ENCODE peak calls at places on chromosome 4, in ten cellular contexts. K is endodermal cell, M is foreskin fibroblast, Z is natural killer cell, S is HFF-Myc, U is spleen, O is progenitor cell of endocrine pancreas, N is body of pancreas, J is heart right ventricle, Y is dorsolateral prefrontal cortex. T is an unnamed sample.
A peak's percentile ranks its signal among the peaks of the same experiment; 100 is the strongest.

GRCh38 chr4:62408467-62408866 is 1208.3 kb downstream of the ADGRL3 start:
- DNase-seq in O (no peak), S (no peak), Y (no peak), U (no peak), M (no peak), Z (no peak), K (no peak), N (no peak), J (no peak), T (no peak)

GRCh38 chr4:104490770-104491395 is 3.8 kb downstream of the CXXC4 start:
- DNase-seq in Z (peak; percentile 45), M (peak; percentile 64), S (peak; percentile 5), K (peak; percentile 86), O (peak; percentile 25), J (peak; percentile 85), Y (peak; percentile 68), U (peak; percentile 80), N (peak; percentile 87), T (peak; percentile 53)

GRCh38 chr4:159047478-159048165 is 55.3 kb upstream of the RAPGEF2 start:
- DNase-seq in N (no peak), O (no peak), J (no peak), Z (no peak), Y (no peak), K (no peak), M (peak; percentile 28), U (no peak), S (no peak), T (no peak)

GRCh38 chr4:110287130-110287529 is 88.7 kb upstream of the ELOVL6 start:
- DNase-seq in M (peak; percentile 88), K (no peak), Z (no peak), Y (no peak), S (peak; percentile 56), O (no peak), N (no peak), U (no peak), J (no peak), T (no peak)

GRCh38 chr4:6342530-6343293 is 73.1 kb downstream of the WFS1 start:
- DNase-seq in Z (no peak), M (no peak), N (peak; percentile 47), U (peak; percentile 30), Y (peak; percentile 66), O (no peak), J (peak; percentile 39), S (no peak), K (no peak), T (no peak)

GRCh38 chr4:23374280-23374679 is 515.6 kb downstream of the PPARGC1A start:
- DNase-seq in K (no peak), O (no peak), Z (no peak), M (peak; percentile 2), U (no peak), N (no peak), S (no peak), J (no peak), Y (no peak), T (no peak)

GRCh38 chr4:134320048-134320447 is 118.5 kb upstream of the PABPC4L start:
- DNase-seq in Y (no peak), S (no peak), U (no peak), J (no peak), Z (no peak), O (no peak), K (no peak), M (no peak), N (no peak), T (no peak)

GRCh38 chr4:113888006-113888405 is 91.4 kb downstream of the ARSJ start:
- DNase-seq in Z (no peak), U (no peak), J (no peak), O (no peak), N (no peak), M (peak; percentile 32), K (no peak), Y (no peak), S (no peak), T (no peak)

DNA sequence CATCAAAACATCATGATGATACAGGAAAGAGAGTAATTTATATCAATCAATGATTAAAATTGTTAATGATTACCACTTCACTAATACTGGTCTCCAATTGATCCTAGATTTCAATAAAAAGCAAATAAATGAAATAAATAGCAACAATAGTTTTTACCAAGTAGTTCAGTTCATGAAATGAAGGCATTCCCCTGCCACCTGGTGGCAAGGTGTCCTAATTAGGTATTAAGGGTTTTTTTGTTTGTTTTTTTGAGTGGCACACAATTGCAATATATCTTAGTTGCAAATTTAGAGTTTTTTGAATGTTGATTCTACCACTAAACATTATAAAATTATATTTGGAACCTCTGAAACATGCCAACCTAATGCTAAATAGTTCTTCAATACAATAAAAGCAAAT is 157.4 kb upstream of the PDE5A start:
- DNase-seq in Z (no peak), M (peak; percentile 28), Y (no peak), J (no peak), O (no peak), N (peak; percentile 49), U (no peak), K (no peak), S (no peak), T (no peak)
- TF ChIP-seq CTCF in Z (no peak), M (peak; percentile 13), Y (no peak), J (no peak), O (peak; percentile 53), N (peak; percentile 7), U (no peak), K (peak; percentile 76), S (peak; percentile 18), T (no peak)

GRCh38 chr4:69822198-69822597 is 37.7 kb downstream of the SULT1E1 start:
- DNase-seq in J (no peak), S (no peak), Y (no peak), N (no peak), M (no peak), Z (no peak), K (no peak), O (no peak), U (no peak), T (no peak)

GRCh38 chr4:69818060-69818639 is 41.8 kb downstream of the SULT1E1 start:
- DNase-seq in J (no peak), K (no peak), U (no peak), Z (no peak), S (no peak), N (no peak), Y (no peak), M (no peak), O (no peak), T (no peak)

GRCh38 chr4:69828828-69829227 is 31.1 kb downstream of the SULT1E1 start:
- DNase-seq in M (peak; percentile 64), O (no peak), Y (no peak), Z (no peak), S (no peak), K (no peak), U (no peak), J (no peak), N (no peak), T (no peak)

GRCh38 chr4:69823048-69823447 is 36.9 kb downstream of the SULT1E1 start:
- DNase-seq in K (no peak), Y (no peak), N (no peak), M (no peak), J (no peak), O (no peak), S (no peak), Z (no peak), U (no peak), T (no peak)

DNA sequence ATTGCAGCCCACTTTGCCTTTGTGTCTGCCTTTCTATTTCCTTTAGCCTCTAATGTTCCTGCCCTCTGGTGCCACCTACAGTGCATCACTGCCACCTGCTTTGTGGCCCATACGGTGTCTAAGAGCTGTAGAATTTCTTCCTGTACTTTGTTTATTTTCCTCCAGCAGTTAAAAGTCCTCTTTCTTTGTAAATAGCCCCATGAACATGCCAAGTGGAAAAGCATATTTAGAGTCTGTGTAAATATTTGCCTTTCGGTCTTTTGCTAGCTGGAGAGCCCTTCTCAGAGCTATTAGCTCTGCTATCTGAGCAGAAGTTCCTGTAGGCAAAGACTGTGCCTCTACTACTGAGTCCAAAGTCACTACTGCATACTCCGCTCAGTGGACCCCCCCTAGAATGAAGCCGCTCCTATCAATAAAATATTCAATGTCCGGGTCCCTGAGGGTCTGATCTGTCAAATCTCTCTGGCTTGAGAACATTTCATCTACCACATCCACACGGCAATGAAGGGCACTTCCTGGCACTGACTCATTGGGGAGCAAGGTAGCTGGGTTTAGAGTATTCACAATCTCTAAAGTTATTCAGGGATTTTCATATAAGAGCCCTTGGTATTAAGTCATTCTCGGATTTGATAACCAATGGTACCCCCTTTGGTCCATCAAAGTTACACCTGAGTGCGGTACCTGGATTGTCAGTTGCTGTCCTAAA is 36.3 kb downstream of the SULT1E1 start:
- DNase-seq in K (peak; percentile 73), S (no peak), Z (no peak), U (peak; percentile 73), J (no peak), M (peak; percentile 68), N (peak; percentile 85), O (no peak), Y (no peak), T (peak; percentile 53)
- TF ChIP-seq CTCF in K (peak; percentile 74), S (peak; percentile 37), Z (peak; percentile 68), U (peak; percentile 8), J (peak; percentile 42), M (peak; percentile 31), N (peak; percentile 39), O (peak; percentile 50), Y (no peak), T (peak; percentile 63)

GRCh38 chr4:145843148-145843547 is 95.5 kb downstream of the ZNF827 start:
- DNase-seq in N (no peak), S (no peak), U (no peak), Z (no peak), O (no peak), K (no peak), M (peak; percentile 82), Y (no peak), J (no peak), T (no peak)

GRCh38 chr4:145842224-145842887 is 96.3 kb downstream of the ZNF827 start:
- DNase-seq in Y (no peak), Z (no peak), K (no peak), S (no peak), M (peak; percentile 42), N (no peak), O (no peak), J (no peak), U (no peak), T (no peak)

GRCh38 chr4:145839151-145839550 is 99.5 kb downstream of the ZNF827 start:
- DNase-seq in Z (no peak), Y (peak; percentile 50), S (no peak), J (no peak), N (no peak), O (no peak), M (no peak), U (no peak), K (peak; percentile 68), T (no peak)

GRCh38 chr4:145840801-145841200 is 97.8 kb downstream of the ZNF827 start:
- DNase-seq in Z (no peak), M (no peak), Y (no peak), O (no peak), U (no peak), K (no peak), J (no peak), S (no peak), N (no peak), T (no peak)

DNA sequence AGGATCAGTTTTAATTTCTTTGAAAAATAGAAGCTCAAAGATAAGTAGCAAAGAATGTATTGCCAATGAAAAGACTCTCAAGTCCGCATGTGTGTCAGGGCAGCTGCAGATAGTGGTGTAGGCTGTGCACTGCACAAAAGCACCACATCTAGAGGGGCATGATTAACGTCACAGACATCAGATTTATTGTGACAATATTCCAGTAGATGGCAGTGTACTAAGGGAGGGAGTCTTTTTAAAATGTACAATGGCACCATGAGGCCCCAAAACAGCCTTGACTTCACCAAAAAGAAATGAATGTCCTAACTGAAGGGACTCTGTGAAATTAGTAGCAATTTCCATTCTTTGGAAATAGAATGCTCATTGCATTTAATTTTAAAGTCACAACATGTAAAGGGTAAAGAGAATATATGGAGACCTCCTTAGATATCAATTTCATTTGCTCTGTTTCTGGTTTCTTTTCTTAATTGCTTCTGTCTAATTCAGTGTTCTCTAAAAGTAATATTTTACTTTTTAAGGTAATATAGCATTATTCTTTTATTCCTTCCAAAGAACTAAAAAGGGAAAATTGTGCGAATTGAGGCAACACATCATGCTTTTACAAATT is 98.4 kb downstream of the ZNF827 start:
- DNase-seq in N (no peak), J (no peak), Z (no peak), M (peak; percentile 58), K (no peak), U (no peak), O (no peak), S (peak; percentile 44), Y (no peak), T (no peak)
- TF ChIP-seq CTCF in N (peak; percentile 28), J (peak; percentile 49), Z (peak; percentile 34), M (peak; percentile 11), K (peak; percentile 47), U (no peak), O (peak; percentile 45), S (peak; percentile 37), Y (peak; percentile 57), T (peak; percentile 31)

DNA sequence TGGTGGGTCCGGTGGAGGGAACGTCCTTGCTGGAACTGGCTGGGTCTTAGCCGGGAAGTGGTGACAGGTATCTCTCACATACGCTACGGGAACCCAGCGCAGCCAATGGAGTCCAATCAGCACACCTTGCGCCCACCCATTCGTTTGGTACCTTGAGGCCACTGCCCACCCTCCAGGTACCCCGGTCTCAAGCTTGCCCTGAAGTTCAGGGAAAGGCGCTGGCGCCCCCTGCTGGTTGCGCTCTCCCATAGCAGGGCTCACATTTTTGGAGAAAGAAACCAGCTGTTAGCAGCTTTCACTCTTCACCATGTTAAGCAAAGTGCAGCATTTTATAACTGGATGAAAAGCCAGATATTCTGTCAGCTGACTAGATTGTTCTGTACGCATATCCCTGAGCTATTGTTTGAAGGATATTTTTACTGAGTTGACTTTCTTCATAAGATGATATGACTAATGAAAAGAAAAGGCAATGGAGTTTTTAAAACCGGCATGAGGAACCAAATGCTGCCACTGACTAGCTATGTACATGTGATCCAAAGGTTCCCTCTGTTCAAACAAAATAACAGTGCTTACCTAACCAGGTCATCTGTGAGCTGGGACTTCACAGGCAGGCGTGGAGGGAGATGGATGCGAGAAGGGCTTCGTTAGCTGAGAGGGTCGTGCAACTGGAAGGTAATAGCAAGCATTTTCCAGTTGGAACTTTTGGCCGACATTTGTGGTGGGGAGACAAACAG is 43.7 kb downstream of the OTOP1 start:
- DNase-seq in N (peak; percentile 35), Y (no peak), K (peak; percentile 89), U (no peak), O (peak; percentile 28), Z (no peak), J (no peak), S (no peak), M (peak; percentile 6), T (peak; percentile 13)
- TF ChIP-seq CTCF in N (peak; percentile 53), Y (peak; percentile 51), K (peak; percentile 97), U (no peak), O (peak; percentile 91), Z (peak; percentile 44), J (peak; percentile 56), S (peak; percentile 74), M (peak; percentile 42), T (no peak)

T was measured in CD8-positive, alpha-beta T cell.